ENCODE peak calls at places on chromosome 14, in six cellular contexts. W is activated CD4-positive, alpha-beta memory T cell treated with anti-CD3 and anti-CD28 coated beads, Interleukin-2, amount 10 ng/mL, durations not matched to agents 7 days and 5 days; V is T-helper 22 cell; S is caudate nucleus; M is glomerular endothelial cell; A is germinal center. C is an unnamed sample.

GRCh38 chr14:102749833-102750775 is 27.1 kb upstream of the TRAF3 start:
- DNase-seq in V (no peak), A (no peak), S (no peak), M (no peak), W (no peak), C (peak)

GRCh38 chr14:103280278-103280917 is 53.6 kb upstream of the EIF5 start:
- DNase-seq in A (no peak), S (no peak), W (no peak), V (no peak), M (no peak), C (no peak)

GRCh38 chr14:96156804-96157760 is 47.6 kb upstream of the BDKRB2 start:
- DNase-seq in S (no peak), W (no peak), M (no peak), V (no peak), A (no peak), C (peak)

GRCh38 chr14:62179367-62180018 is 417.3 kb downstream of the SNAPC1 start:
- DNase-seq in V (no peak), S (no peak), A (peak), W (peak), M (peak), C (peak)

GRCh38 chr14:90604356-90604755 is 207.5 kb downstream of the CALM1 start:
- DNase-seq in M (no peak), A (no peak), V (no peak), S (no peak), W (no peak), C (no peak)

GRCh38 chr14:69726761-69727511 is 40.0 kb upstream of the SRSF5 start:
- DNase-seq in S (peak), A (peak), V (peak), M (no peak), W (peak), C (peak)

GRCh38 chr14:102817942-102818940 is 41.0 kb downstream of the TRAF3 start:
- DNase-seq in A (no peak), V (no peak), W (no peak), M (no peak), S (no peak), C (no peak)

GRCh38 chr14:77212933-77213656 is 31.5 kb downstream of the TMEM63C start:
- DNase-seq in W (peak), V (no peak), A (peak), M (no peak), S (no peak), C (peak)

GRCh38 chr14:75578099-75578785 is at the start of gene FLVCR2:
- DNase-seq in M (no peak), A (peak), W (peak), S (peak), V (peak), C (peak)

GRCh38 chr14:65251213-65251612 is 148.9 kb upstream of the MAX start:
- DNase-seq in W (no peak), M (no peak), S (no peak), V (no peak), A (no peak), C (no peak)

GRCh38 chr14:30129795-30130194 is 202.1 kb upstream of the PRKD1 start:
- DNase-seq in M (no peak), S (no peak), A (no peak), V (no peak), W (no peak), C (peak)

GRCh38 chr14:24185741-24186140 is 2.9 kb downstream of the IPO4 start:
- DNase-seq in S (no peak), A (no peak), W (no peak), M (no peak), V (no peak), C (no peak)

GRCh38 chr14:38705220-38705619 is 397.8 kb downstream of the SEC23A start:
- DNase-seq in A (no peak), S (no peak), M (no peak), W (no peak), V (no peak), C (no peak)

GRCh38 chr14:76480426-76480825 is 104.5 kb downstream of the ESRRB start:
- DNase-seq in M (no peak), V (no peak), S (no peak), A (no peak), W (no peak), C (no peak)

GRCh38 chr14:22252591-22253178 is 336.3 kb downstream of the DAD1 start:
- DNase-seq in S (no peak), M (no peak), A (no peak), W (no peak), V (no peak), C (no peak)

GRCh38 chr14:101808020-101808641 is 46.6 kb downstream of the PPP2R5C start:
- DNase-seq in A (no peak), M (no peak), V (no peak), S (no peak), W (no peak), C (peak)

GRCh38 chr14:22112004-22112403 is 438.4 kb upstream of the OR4E1 start:
- DNase-seq in W (peak), M (no peak), A (peak), V (no peak), S (no peak), C (no peak)

GRCh38 chr14:54435500-54435981 is 5.6 kb downstream of the CNIH1 start:
- DNase-seq in S (no peak), M (peak), W (no peak), A (peak), V (no peak), C (no peak)

GRCh38 chr14:94101748-94102147 is 8.8 kb upstream of the IFI27 start:
- DNase-seq in A (no peak), S (no peak), M (no peak), V (no peak), W (no peak), C (no peak)

GRCh38 chr14:35279369-35279768 is 12.8 kb upstream of the PSMA6 start:
- DNase-seq in V (no peak), S (no peak), W (no peak), M (no peak), A (no peak), C (no peak)

GRCh38 chr14:96049932-96050331 is 10.8 kb downstream of the C14orf132 start:
- DNase-seq in S (no peak), A (no peak), V (no peak), W (no peak), M (no peak), C (no peak)

GRCh38 chr14:75450381-75451276 is 22.8 kb downstream of the JDP2 start:
- DNase-seq in W (no peak), A (no peak), M (no peak), V (no peak), S (no peak), C (no peak)